ENCODE peak calls at places on chromosomes 3 and 15, in five cellular contexts. P is NCI-H774, E is GM13977, I is coronary artery, L is AG10803. B is an unnamed sample.

GRCh38 chr3:197154-197855 is 742 bp downstream of the CHL1 start:
- DNase-seq in I (no peak), E (peak; percentile 49), P (peak; percentile 9), L (no peak), B (peak; percentile 18)

GRCh38 chr3:138625707-138626365 is 17.3 kb downstream of the FAIM start:
- DNase-seq in L (peak; percentile 5), E (no peak), P (no peak), I (no peak), B (no peak)

GRCh38 chr3:142586803-142587406 is 8.4 kb upstream of the ATR start:
- DNase-seq in E (no peak), L (peak; percentile 82), P (peak; percentile 44), I (no peak), B (peak; percentile 62)

GRCh38 chr3:136988651-136989050 is 30.9 kb downstream of the IL20RB start:
- DNase-seq in P (no peak), E (no peak), L (no peak), I (no peak), B (no peak)

GRCh38 chr15:76059320-76060097 is at the start of gene TMEM266:
- DNase-seq in P (peak; percentile 73), I (no peak), L (no peak), E (peak; percentile 88), B (peak; percentile 34)

GRCh38 chr15:83775738-83776137 is 121.8 kb downstream of the ADAMTSL3 start:
- DNase-seq in I (no peak), L (no peak), P (no peak), E (no peak), B (no peak)

GRCh38 chr15:41332788-41333527 is at the start of gene NUSAP1:
- DNase-seq in L (no peak), E (peak; percentile 59), I (no peak), P (no peak), B (peak; percentile 76)

GRCh38 chr3:50594253-50594785 is 17.3 kb downstream of the CISH start:
- DNase-seq in E (no peak), P (no peak), I (no peak), L (no peak), B (no peak)